ENCODE peak calls at places on chromosomes 11 and 22, in ten cellular contexts. Y, M, P, G, A, R, C, U, K and O are unnamed samples.

GRCh38 chr22:41561335-41561734 is 525 bp downstream of the CSDC2 start:
- DNase-seq in Y (no peak), G (no peak), P (no peak), R (no peak), C (no peak), K (peak; percentile 79), U (peak; percentile 71), A (peak; percentile 48), M (no peak), O (no peak)

GRCh38 chr11:7480132-7480531 is 5.2 kb upstream of the OLFML1 start:
- DNase-seq in A (no peak), M (no peak), Y (no peak), G (no peak), R (no peak), K (no peak), C (no peak), U (peak; percentile 43), P (no peak), O (no peak)

GRCh38 chr22:20440637-20441591 is 3.3 kb upstream of the SCARF2 start:
- DNase-seq in C (no peak), P (no peak), G (peak; percentile 32), K (peak; percentile 55), M (peak; percentile 54), Y (no peak), U (no peak), R (peak; percentile 24), A (no peak), O (no peak)

GRCh38 chr11:27757953-27758352 is 57.7 kb upstream of the BDNF start:
- DNase-seq in A (no peak), R (no peak), P (no peak), K (no peak), Y (no peak), M (no peak), C (peak; percentile 24), G (peak; percentile 51), U (peak; percentile 82), O (no peak)

GRCh38 chr11:114348200-114349191 is 51.8 kb downstream of the C11orf71 start:
- DNase-seq in Y (no peak), K (peak; percentile 18), G (no peak), U (peak; percentile 85), M (peak; percentile 21), A (no peak), R (no peak), C (peak; percentile 19), P (no peak), O (no peak)

GRCh38 chr22:20271114-20271994 is 3.2 kb upstream of the RTN4R start:
- DNase-seq in K (no peak), G (no peak), A (no peak), U (no peak), C (no peak), M (no peak), P (no peak), Y (no peak), R (peak; percentile 64), O (no peak)

GRCh38 chr11:66581261-66581660 is 11.6 kb downstream of the CCDC87 start:
- DNase-seq in U (no peak), G (no peak), Y (no peak), M (no peak), A (no peak), K (no peak), C (no peak), R (no peak), P (no peak), O (no peak)

GRCh38 chr11:44742470-44742869 is 15.7 kb downstream of the TSPAN18 start:
- DNase-seq in G (no peak), A (no peak), M (no peak), K (no peak), U (no peak), P (no peak), Y (no peak), R (no peak), C (no peak), O (no peak)

GRCh38 chr22:45268167-45268957 is 16.4 kb upstream of the UPK3A start:
- DNase-seq in Y (no peak), P (no peak), M (peak; percentile 55), A (peak; percentile 51), R (no peak), K (peak; percentile 99), U (peak; percentile 59), C (no peak), G (no peak), O (no peak)

GRCh38 chr11:855343-855674 is 12.7 kb downstream of the TSPAN4 start:
- DNase-seq in M (no peak), K (no peak), C (no peak), R (no peak), A (no peak), Y (no peak), U (no peak), G (no peak), P (no peak), O (no peak)

GRCh38 chr11:31815743-31816466 is 4.8 kb upstream of the PAX6 start:
- DNase-seq in C (no peak), G (no peak), U (peak; percentile 63), P (no peak), A (no peak), R (no peak), M (no peak), Y (no peak), K (peak; percentile 63), O (no peak)

GRCh38 chr22:36281726-36282077 is 28.8 kb downstream of the APOL1 start:
- DNase-seq in U (no peak), R (no peak), P (no peak), A (no peak), K (peak; percentile 35), M (no peak), Y (no peak), C (no peak), G (no peak), O (no peak)

GRCh38 chr11:76119779-76120178 is 86.5 kb downstream of the WNT11 start:
- DNase-seq in R (no peak), Y (no peak), A (no peak), C (no peak), P (no peak), K (no peak), G (no peak), U (peak; percentile 27), M (peak; percentile 16), O (no peak)

GRCh38 chr11:74033046-74033445 is 24.2 kb upstream of the UCP3 start:
- DNase-seq in P (no peak), R (no peak), C (no peak), G (no peak), A (no peak), M (no peak), Y (no peak), U (no peak), K (no peak), O (no peak)

GRCh38 chr22:23767673-23768548 is at the start of gene CHCHD10:
- DNase-seq in U (peak; percentile 89), R (peak; percentile 89), P (peak; percentile 89), M (peak; percentile 87), K (peak; percentile 97), A (peak; percentile 92), G (peak; percentile 92), C (no peak), Y (peak; percentile 84), O (peak; percentile 61)

GRCh38 chr11:111363985-111364384 is 15.1 kb downstream of the POU2AF1 start:
- DNase-seq in A (no peak), M (no peak), K (no peak), P (no peak), R (no peak), C (no peak), G (no peak), Y (no peak), U (no peak), O (no peak)

GRCh38 chr11:3826721-3827120 is 14.0 kb downstream of the RHOG start:
- DNase-seq in G (no peak), Y (peak; percentile 88), U (no peak), M (no peak), A (no peak), C (no peak), K (peak; percentile 86), R (no peak), P (no peak), O (peak; percentile 68)

GRCh38 chr11:117520201-117520600 is 192.5 kb downstream of the CEP164 start:
- DNase-seq in M (peak; percentile 60), K (no peak), R (no peak), C (no peak), P (no peak), U (no peak), A (no peak), G (no peak), Y (no peak), O (no peak)

GRCh38 chr11:46639197-46639839 is 22.0 kb downstream of the ATG13 start:
- DNase-seq in K (no peak), U (peak; percentile 7), P (no peak), Y (no peak), C (no peak), M (no peak), R (no peak), A (no peak), G (no peak), O (no peak)

GRCh38 chr11:111604392-111605009 is 2.3 kb downstream of the SIK2 start:
- DNase-seq in R (no peak), P (no peak), M (no peak), K (peak; percentile 51), C (no peak), G (no peak), U (peak; percentile 64), Y (no peak), A (no peak), O (no peak)

GRCh38 chr11:112659185-112659584 is 302.0 kb upstream of the NCAM1 start:
- DNase-seq in C (no peak), R (no peak), A (no peak), K (no peak), G (no peak), P (no peak), M (no peak), U (no peak), Y (no peak), O (no peak)

GRCh38 chr11:115154355-115154736 is 349.9 kb downstream of the CADM1 start:
- DNase-seq in U (no peak), G (no peak), A (no peak), R (no peak), M (no peak), P (no peak), C (no peak), K (no peak), Y (no peak), O (no peak)

GRCh38 chr11:107490836-107491235 is 33.2 kb upstream of the CWF19L2 start:
- DNase-seq in A (no peak), G (no peak), Y (no peak), M (no peak), C (no peak), K (no peak), R (no peak), P (no peak), U (no peak), O (no peak)

GRCh38 chr11:28346721-28347120 is 238.5 kb downstream of the METTL15 start:
- DNase-seq in U (no peak), K (no peak), M (no peak), P (no peak), Y (no peak), C (no peak), R (no peak), G (no peak), A (no peak), O (no peak)

GRCh38 chr11:121892131-121892681 is 223.8 kb downstream of the BLID start:
- DNase-seq in K (no peak), C (peak; percentile 85), A (peak; percentile 52), P (no peak), Y (no peak), R (no peak), M (no peak), U (peak; percentile 59), G (no peak), O (no peak)

GRCh38 chr11:20026629-20027545 is 133.4 kb downstream of the DBX1 start:
- DNase-seq in A (no peak), C (no peak), Y (no peak), U (no peak), P (no peak), M (peak; percentile 86), R (no peak), G (no peak), K (peak; percentile 74), O (no peak)

GRCh38 chr11:75582935-75583709 is 21.1 kb downstream of the SERPINH1 start:
- DNase-seq in U (peak; percentile 84), G (peak; percentile 81), M (peak; percentile 63), R (peak; percentile 78), C (no peak), A (peak; percentile 80), P (peak; percentile 71), Y (peak; percentile 61), K (peak; percentile 97), O (peak; percentile 31)

GRCh38 chr11:14021738-14022137 is 59.2 kb downstream of the SPON1 start:
- DNase-seq in R (no peak), C (no peak), G (no peak), A (no peak), M (no peak), K (no peak), Y (no peak), P (no peak), U (no peak), O (no peak)